ENCODE peak calls at places on chromosome 22, in five cellular contexts. One of them, this sample, is unnamed.

GRCh38 chr22:50696799-50697561 is 24.4 kb downstream of the SHANK3 start:
- DNase-seq in dorsolateral prefrontal cortex: peak; percentile 35
- DNase-seq in hepatocyte: peak; percentile 69
- DNase-seq in cardiac muscle cell: peak; percentile 39
- DNase-seq in CD8-positive, alpha-beta memory T cell: peak; percentile 39
- DNase-seq in this sample: no peak

GRCh38 chr22:38513063-38513462 is 7.0 kb upstream of the DDX17 start:
- DNase-seq in CD8-positive, alpha-beta memory T cell: peak; percentile 61
- DNase-seq in dorsolateral prefrontal cortex: no peak
- DNase-seq in hepatocyte: peak; percentile 36
- DNase-seq in cardiac muscle cell: no peak
- DNase-seq in this sample: no peak

GRCh38 chr22:49887716-49888115 is 30.5 kb downstream of the ALG12 start:
- DNase-seq in hepatocyte: no peak
- DNase-seq in dorsolateral prefrontal cortex: no peak
- DNase-seq in cardiac muscle cell: no peak
- DNase-seq in CD8-positive, alpha-beta memory T cell: no peak
- DNase-seq in this sample: no peak

GRCh38 chr22:49359061-49359460 is 468.6 kb downstream of the BRD1 start:
- DNase-seq in dorsolateral prefrontal cortex: peak; percentile 11
- DNase-seq in cardiac muscle cell: no peak
- DNase-seq in CD8-positive, alpha-beta memory T cell: no peak
- DNase-seq in hepatocyte: no peak
- DNase-seq in this sample: no peak

GRCh38 chr22:19149047-19149883 is 827 bp downstream of the GSC2 start:
- DNase-seq in hepatocyte: no peak
- DNase-seq in CD8-positive, alpha-beta memory T cell: no peak
- DNase-seq in dorsolateral prefrontal cortex: no peak
- DNase-seq in cardiac muscle cell: peak; percentile 5
- DNase-seq in this sample: no peak

GRCh38 chr22:22167791-22168189 is 76.8 kb upstream of the VPREB1 start:
- DNase-seq in CD8-positive, alpha-beta memory T cell: no peak
- DNase-seq in dorsolateral prefrontal cortex: no peak
- DNase-seq in hepatocyte: no peak
- DNase-seq in cardiac muscle cell: no peak
- DNase-seq in this sample: no peak

GRCh38 chr22:50479686-50480085 is 1.7 kb upstream of the ADM2 start:
- DNase-seq in hepatocyte: no peak
- DNase-seq in dorsolateral prefrontal cortex: no peak
- DNase-seq in cardiac muscle cell: no peak
- DNase-seq in CD8-positive, alpha-beta memory T cell: no peak
- DNase-seq in this sample: no peak

GRCh38 chr22:34804588-34804987 is 261.4 kb upstream of the ISX start:
- DNase-seq in hepatocyte: peak; percentile 15
- DNase-seq in cardiac muscle cell: no peak
- DNase-seq in CD8-positive, alpha-beta memory T cell: no peak
- DNase-seq in dorsolateral prefrontal cortex: no peak
- DNase-seq in this sample: no peak

GRCh38 chr22:39183991-39184585 is 31.6 kb upstream of the CBX7 start:
- DNase-seq in hepatocyte: no peak
- DNase-seq in CD8-positive, alpha-beta memory T cell: no peak
- DNase-seq in dorsolateral prefrontal cortex: peak; percentile 46
- DNase-seq in cardiac muscle cell: peak; percentile 93
- DNase-seq in this sample: no peak

GRCh38 chr22:48786679-48786996 is 1041.0 kb downstream of the BRD1 start:
- DNase-seq in dorsolateral prefrontal cortex: no peak
- DNase-seq in CD8-positive, alpha-beta memory T cell: no peak
- DNase-seq in cardiac muscle cell: no peak
- DNase-seq in hepatocyte: no peak
- DNase-seq in this sample: no peak

GRCh38 chr22:33757041-33757440 is 163.2 kb downstream of the LARGE1 start:
- DNase-seq in hepatocyte: no peak
- DNase-seq in cardiac muscle cell: no peak
- DNase-seq in dorsolateral prefrontal cortex: no peak
- DNase-seq in CD8-positive, alpha-beta memory T cell: no peak
- DNase-seq in this sample: no peak

GRCh38 chr22:29043906-29044575 is 17.6 kb downstream of the C22orf31 start:
- DNase-seq in CD8-positive, alpha-beta memory T cell: no peak
- DNase-seq in dorsolateral prefrontal cortex: no peak
- DNase-seq in hepatocyte: no peak
- DNase-seq in cardiac muscle cell: peak; percentile 76
- DNase-seq in this sample: no peak

GRCh38 chr22:24975813-24976341 is 23.4 kb downstream of the KIAA1671 start:
- DNase-seq in dorsolateral prefrontal cortex: peak; percentile 57
- DNase-seq in hepatocyte: no peak
- DNase-seq in cardiac muscle cell: peak; percentile 72
- DNase-seq in CD8-positive, alpha-beta memory T cell: no peak
- DNase-seq in this sample: no peak

GRCh38 chr22:20622650-20623339 is 115.4 kb downstream of the MED15 start:
- DNase-seq in CD8-positive, alpha-beta memory T cell: no peak
- DNase-seq in hepatocyte: no peak
- DNase-seq in cardiac muscle cell: no peak
- DNase-seq in dorsolateral prefrontal cortex: no peak
- DNase-seq in this sample: no peak

GRCh38 chr22:19463491-19464469 is 15.2 kb downstream of the UFD1 start:
- DNase-seq in CD8-positive, alpha-beta memory T cell: no peak
- DNase-seq in dorsolateral prefrontal cortex: no peak
- DNase-seq in hepatocyte: no peak
- DNase-seq in cardiac muscle cell: no peak
- DNase-seq in this sample: no peak

GRCh38 chr22:30964858-30965257 is 3.7 kb downstream of the MORC2 start:
- DNase-seq in CD8-positive, alpha-beta memory T cell: no peak
- DNase-seq in hepatocyte: no peak
- DNase-seq in dorsolateral prefrontal cortex: no peak
- DNase-seq in cardiac muscle cell: no peak
- DNase-seq in this sample: no peak

DNA sequence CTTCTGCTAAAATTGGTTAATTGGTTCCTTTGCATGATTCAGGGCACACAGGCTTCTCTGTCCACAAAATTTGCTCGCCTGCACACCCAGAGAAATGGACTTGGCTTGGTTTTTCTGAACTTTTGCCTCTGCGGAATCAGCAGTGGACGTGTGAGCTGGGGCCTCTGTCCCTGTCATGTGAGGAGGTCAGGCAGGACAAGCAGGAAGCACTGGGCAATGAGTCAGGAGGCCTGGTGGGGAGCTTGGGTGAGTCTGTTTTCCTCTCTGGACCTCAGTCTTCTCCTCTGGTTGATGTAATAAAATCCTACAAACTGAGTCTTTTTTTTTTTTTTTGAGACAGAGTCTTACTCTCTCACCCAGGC is 10.4 kb upstream of the CELSR1 start:
- DNase-seq in cardiac muscle cell: peak; percentile 84
- DNase-seq in hepatocyte: peak; percentile 77
- DNase-seq in CD8-positive, alpha-beta memory T cell: no peak
- DNase-seq in dorsolateral prefrontal cortex: no peak
- DNase-seq in this sample: no peak
- H3K27ac ChIP-seq in cardiac muscle cell: peak overlapping the region; percentile 100
- H3K27ac ChIP-seq in hepatocyte: peak overlapping the region; percentile 63
- H3K27ac ChIP-seq in CD8-positive, alpha-beta memory T cell: no peak overlapping the region
- H3K27ac ChIP-seq in dorsolateral prefrontal cortex: no peak overlapping the region
- H3K27ac ChIP-seq in this sample: no peak overlapping the region

DNA sequence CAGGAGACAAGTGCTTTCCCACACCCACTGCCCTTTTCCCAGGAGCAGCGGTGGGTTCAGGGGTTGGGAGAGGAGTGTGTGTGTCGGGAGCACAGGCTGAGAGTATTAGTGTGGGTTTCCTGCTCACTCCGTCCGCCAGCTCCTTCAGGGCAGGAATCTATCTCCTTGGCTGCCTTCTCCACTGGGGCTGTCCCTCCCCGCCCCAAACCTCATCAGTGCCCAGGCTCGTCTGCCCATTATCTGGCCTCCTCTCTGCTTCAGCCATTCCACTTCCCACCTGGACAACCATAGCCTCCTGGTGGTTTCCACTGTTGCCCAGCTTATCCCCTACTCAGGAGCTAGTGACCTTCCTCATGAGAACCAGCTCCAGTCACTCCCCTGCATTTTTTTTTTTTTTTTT is 19.9 kb downstream of the ASPHD2 start:
- DNase-seq in cardiac muscle cell: no peak
- DNase-seq in CD8-positive, alpha-beta memory T cell: no peak
- DNase-seq in dorsolateral prefrontal cortex: no peak
- DNase-seq in hepatocyte: no peak
- DNase-seq in this sample: no peak
- H3K27ac ChIP-seq in cardiac muscle cell: peak overlapping the region; percentile 96
- H3K27ac ChIP-seq in CD8-positive, alpha-beta memory T cell: no peak overlapping the region
- H3K27ac ChIP-seq in dorsolateral prefrontal cortex: no peak overlapping the region
- H3K27ac ChIP-seq in hepatocyte: no peak overlapping the region
- H3K27ac ChIP-seq in this sample: no peak overlapping the region

DNA sequence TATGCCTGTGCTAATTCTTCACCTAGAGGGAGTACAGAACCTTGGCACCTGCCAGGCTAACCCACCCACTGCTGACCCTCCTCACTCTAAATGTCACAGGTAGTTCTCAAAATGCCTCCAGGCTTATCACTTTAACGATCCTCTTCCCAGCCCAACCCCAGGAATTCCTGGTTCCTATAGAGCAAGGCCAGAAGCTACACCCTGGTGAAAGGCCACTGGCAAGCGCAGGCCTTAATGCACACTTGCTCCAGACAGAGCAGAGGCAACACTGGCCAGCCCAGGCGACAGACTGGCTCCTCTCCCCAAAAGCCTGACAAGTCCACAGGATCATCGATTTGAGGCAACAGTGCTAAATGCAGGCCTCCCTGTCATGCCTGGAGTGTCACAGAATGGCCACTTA is 38.8 kb downstream of the PACSIN2 start:
- DNase-seq in hepatocyte: no peak
- DNase-seq in CD8-positive, alpha-beta memory T cell: no peak
- DNase-seq in cardiac muscle cell: no peak
- DNase-seq in dorsolateral prefrontal cortex: no peak
- DNase-seq in this sample: no peak
- H3K27ac ChIP-seq in hepatocyte: peak overlapping the region; percentile 57
- H3K27ac ChIP-seq in CD8-positive, alpha-beta memory T cell: no peak overlapping the region
- H3K27ac ChIP-seq in cardiac muscle cell: peak overlapping the region; percentile 65
- H3K27ac ChIP-seq in dorsolateral prefrontal cortex: no peak overlapping the region
- H3K27ac ChIP-seq in this sample: no peak overlapping the region

DNA sequence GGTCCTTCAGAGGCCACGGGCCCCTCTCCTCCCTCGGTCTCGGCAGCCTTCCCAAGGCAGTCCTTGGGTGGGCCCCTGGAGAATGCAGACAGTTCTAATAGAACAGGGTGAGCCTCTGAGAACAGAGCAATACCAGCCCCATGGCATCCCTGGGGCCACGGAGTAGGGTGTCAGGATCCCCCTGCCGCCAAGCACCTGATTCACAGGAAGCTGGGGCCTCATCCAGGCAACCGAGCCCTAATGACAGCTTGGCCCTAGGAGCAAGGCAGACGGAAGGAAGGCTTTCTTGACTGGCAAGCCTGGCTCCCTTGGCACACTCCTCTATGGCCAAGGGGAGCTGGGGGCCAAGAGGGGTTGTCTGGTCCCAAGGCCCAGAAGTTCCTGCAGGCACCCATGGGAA is 15.2 kb downstream of the TXN2 start:
- DNase-seq in hepatocyte: no peak
- DNase-seq in CD8-positive, alpha-beta memory T cell: no peak
- DNase-seq in cardiac muscle cell: no peak
- DNase-seq in dorsolateral prefrontal cortex: no peak
- DNase-seq in this sample: no peak
- H3K27ac ChIP-seq in hepatocyte: peak overlapping the region; percentile 75
- H3K27ac ChIP-seq in CD8-positive, alpha-beta memory T cell: no peak overlapping the region
- H3K27ac ChIP-seq in cardiac muscle cell: peak overlapping the region; percentile 41
- H3K27ac ChIP-seq in dorsolateral prefrontal cortex: peak overlapping the region; percentile 52
- H3K27ac ChIP-seq in this sample: no peak overlapping the region

This sample was measured in substantia nigra.